ENCODE peak calls at places on chromosomes 13 and 19, in six cellular contexts. V is PC-3, L is choroid plexus epithelial cell, F is colonic mucosa, Q is IMR-90, W is lower leg skin. Y is an unnamed sample.

GRCh38 chr19:30391554-30392551 is 19.7 kb downstream of the ZNF536 start:
- DNase-seq in V (no peak), L (no peak), F (no peak), Q (no peak), W (no peak), Y (no peak)

GRCh38 chr19:5563008-5563431 is 4.7 kb downstream of the TINCR start:
- DNase-seq in V (no peak), L (no peak), F (no peak), Q (no peak), W (no peak), Y (no peak)

GRCh38 chr19:5536337-5536894 is 31.3 kb downstream of the TINCR start:
- DNase-seq in V (peak), L (peak), F (no peak), Q (peak), W (no peak), Y (peak)

GRCh38 chr19:42216653-42217521 is 590 bp downstream of the DEDD2 start:
- DNase-seq in V (peak), L (peak), F (peak), Q (peak), W (no peak), Y (peak)

GRCh38 chr19:5317321-5317720 is 23.3 kb downstream of the PTPRS start:
- DNase-seq in V (no peak), L (no peak), F (no peak), Q (no peak), W (no peak), Y (no peak)

GRCh38 chr13:26423634-26424033 is 133.8 kb upstream of the WASF3 start:
- DNase-seq in V (no peak), L (no peak), F (no peak), Q (peak), W (peak), Y (peak)

GRCh38 chr19:20999731-21000352 is 20.6 kb upstream of the ZNF430 start:
- DNase-seq in V (peak), L (peak), F (peak), Q (peak), W (peak), Y (peak)

GRCh38 chr13:102847272-102848234 is 1.7 kb downstream of the ERCC5 start:
- DNase-seq in V (peak), L (peak), F (no peak), Q (peak), W (no peak), Y (peak)

GRCh38 chr19:873084-874019 is 13.9 kb downstream of the CFD start:
- DNase-seq in V (no peak), L (peak), F (peak), Q (peak), W (no peak), Y (no peak)

GRCh38 chr13:110797230-110797877 is 83.9 kb downstream of the ING1 start:
- DNase-seq in V (peak), L (no peak), F (no peak), Q (no peak), W (no peak), Y (peak)

GRCh38 chr13:110798595-110798994 is 85.1 kb downstream of the ING1 start:
- DNase-seq in V (no peak), L (no peak), F (no peak), Q (no peak), W (no peak), Y (no peak)

GRCh38 chr13:110794209-110794608 is 80.7 kb downstream of the ING1 start:
- DNase-seq in V (no peak), L (no peak), F (no peak), Q (no peak), W (no peak), Y (no peak)

GRCh38 chr13:110801044-110801443 is 87.5 kb downstream of the ING1 start:
- DNase-seq in V (no peak), L (no peak), F (no peak), Q (no peak), W (no peak), Y (no peak)

DNA sequence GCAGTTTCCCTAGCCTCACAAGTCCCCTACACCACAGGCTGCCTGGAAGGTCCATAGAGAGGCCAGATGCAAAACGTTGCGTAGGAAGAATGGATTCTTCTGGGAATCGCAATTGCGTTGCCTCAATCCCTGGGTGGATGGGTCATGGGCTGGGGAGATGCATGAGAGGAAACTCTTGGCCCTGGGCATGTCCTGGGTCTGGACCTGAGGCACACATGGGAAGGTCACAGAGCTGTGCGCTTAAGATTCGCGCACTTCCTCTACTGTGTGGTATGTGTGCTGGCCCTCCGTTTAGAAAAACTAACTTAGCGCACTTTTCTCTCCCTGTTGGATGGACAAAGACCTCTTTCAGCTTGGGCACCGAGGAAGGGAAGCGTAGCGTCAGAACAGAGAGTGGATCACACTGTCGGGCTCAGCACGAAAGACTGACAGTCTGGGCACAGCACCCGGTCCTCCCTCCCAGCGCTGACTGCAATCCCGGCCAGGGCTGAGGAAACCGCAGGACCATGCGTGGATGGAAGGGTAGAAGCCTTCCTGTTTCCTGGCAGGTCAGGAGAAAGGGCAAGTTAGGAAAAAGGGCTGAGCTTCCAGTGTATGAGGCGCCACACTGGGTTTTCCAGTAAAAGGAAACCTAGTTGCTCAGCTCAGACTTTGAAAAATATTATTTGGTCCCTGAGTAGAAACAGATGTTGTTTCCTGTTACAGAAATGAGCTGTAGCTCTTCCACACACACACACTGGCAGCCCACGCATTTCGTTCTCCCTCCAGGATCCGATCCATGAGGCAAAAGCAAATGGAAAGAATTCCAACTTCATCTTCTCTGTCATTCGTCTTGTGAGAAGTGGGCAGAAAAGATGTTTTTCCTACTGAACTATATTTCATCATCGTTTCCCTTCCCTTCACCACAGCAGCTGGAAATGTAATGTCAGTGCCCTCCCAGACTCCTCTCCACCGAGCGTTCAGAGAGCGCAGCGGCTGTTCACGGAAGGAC is 86.0 kb downstream of the ING1 start:
- DNase-seq in V (no peak), L (peak), F (no peak), Q (peak), W (peak), Y (peak)
- H3K4me3 ChIP-seq in V (no peak), L (peak), F (no peak), Q (peak), W (no peak), Y (peak)

DNA sequence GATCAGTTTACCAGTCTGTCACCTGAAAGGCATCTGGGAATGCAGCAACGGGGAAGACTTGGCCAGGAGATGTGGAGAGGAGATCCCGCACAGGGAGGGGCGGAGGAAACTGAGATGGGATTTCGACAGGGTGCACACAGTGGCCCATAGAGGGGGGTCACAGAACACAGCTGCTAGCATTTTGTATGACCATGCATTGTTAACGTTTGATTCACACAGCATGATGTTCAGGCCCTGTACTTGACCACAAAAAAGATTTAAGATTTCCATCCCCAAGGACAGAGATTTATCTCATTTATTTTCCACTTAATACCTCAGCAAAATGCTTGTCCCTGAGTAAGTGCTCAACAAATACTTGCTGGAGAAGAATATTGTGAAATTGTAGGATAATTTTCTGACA is 63.2 kb downstream of the RAB20 start:
- DNase-seq in V (no peak), L (no peak), F (no peak), Q (peak), W (no peak), Y (no peak)
- TF ChIP-seq CTCF in V (no peak), L (no peak), F (no peak), Q (no peak), W (no peak), Y (no peak)

GRCh38 chr19:35859414-35859813 is 2.7 kb downstream of the KIRREL2 start:
- DNase-seq in V (no peak), L (no peak), F (no peak), Q (no peak), W (no peak), Y (no peak)

GRCh38 chr19:35858311-35858710 is 1.6 kb downstream of the KIRREL2 start:
- DNase-seq in V (no peak), L (no peak), F (no peak), Q (no peak), W (no peak), Y (no peak)

GRCh38 chr19:35853038-35853756 is 893 bp upstream of the NPHS1 start:
- DNase-seq in V (no peak), L (no peak), F (no peak), Q (no peak), W (no peak), Y (no peak)

GRCh38 chr19:35856001-35856400 is 710 bp upstream of the KIRREL2 start:
- DNase-seq in V (no peak), L (no peak), F (no peak), Q (no peak), W (no peak), Y (no peak)

GRCh38 chr19:35856546-35857149 is at the start of gene KIRREL2:
- DNase-seq in V (no peak), L (no peak), F (no peak), Q (no peak), W (no peak), Y (no peak)
- H3K4me3 ChIP-seq in V (no peak), L (peak), F (peak), Q (peak), W (no peak), Y (peak)

DNA sequence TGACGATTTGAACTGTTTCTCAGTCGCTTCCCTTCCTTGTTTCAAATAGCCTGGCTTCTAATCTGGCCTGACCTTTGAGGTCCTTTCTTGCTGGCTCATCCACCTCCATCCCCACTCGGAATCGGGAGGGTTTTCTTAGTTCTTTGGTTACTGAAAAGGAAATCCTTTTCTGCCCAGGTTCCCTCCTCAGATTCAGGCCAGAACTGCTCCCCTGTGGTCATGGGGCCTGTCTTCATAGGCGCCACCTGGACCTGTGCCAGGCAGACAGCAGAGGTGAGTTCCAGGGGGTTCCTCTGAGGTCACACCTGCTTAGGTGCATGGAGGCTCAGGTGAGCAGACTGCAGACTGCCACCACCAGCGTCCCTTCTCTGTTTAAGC is 62.4 kb downstream of the AKAP11 start:
- DNase-seq in V (no peak), L (no peak), F (no peak), Q (no peak), W (no peak), Y (no peak)
- TF ChIP-seq CTCF in V (no peak), L (no peak), F (peak), Q (no peak), W (no peak), Y (no peak)

Y was measured in fibroblast of the aortic adventitia.